ENCODE peak calls at places on chromosome 20, in six cellular contexts. I is H1, L is transverse colon, P is uterus, R is NB4, C is IMR-90. H is an unnamed sample.

GRCh38 chr20:34571753-34572152 is 13.2 kb downstream of the MAP1LC3A start:
- DNase-seq in I (no peak), L (no peak), P (no peak), R (peak), C (no peak), H (no peak)

GRCh38 chr20:16314722-16315121 is 258.5 kb downstream of the KIF16B start:
- DNase-seq in I (no peak), L (no peak), P (no peak), R (no peak), C (no peak), H (no peak)

GRCh38 chr20:1801551-1801950 is 93.7 kb upstream of the SIRPA start:
- DNase-seq in I (no peak), L (no peak), P (no peak), R (no peak), C (no peak), H (no peak)

GRCh38 chr20:62065669-62066338 is at the start of gene TAF4:
- DNase-seq in I (peak), L (peak), P (peak), R (peak), C (peak), H (peak)

GRCh38 chr20:34072076-34072475 is 40.0 kb downstream of the EIF2S2 start:
- DNase-seq in I (no peak), L (no peak), P (no peak), R (no peak), C (no peak), H (no peak)

GRCh38 chr20:58102744-58103516 is 125.5 kb downstream of the ANKRD60 start:
- DNase-seq in I (no peak), L (no peak), P (no peak), R (no peak), C (no peak), H (peak)

GRCh38 chr20:45957021-45957941 is 14.7 kb downstream of the ZNF335 start:
- DNase-seq in I (no peak), L (no peak), P (no peak), R (no peak), C (no peak), H (no peak)

GRCh38 chr20:4942336-4942735 is 59.0 kb downstream of the SLC23A2 start:
- DNase-seq in I (no peak), L (no peak), P (no peak), R (no peak), C (peak), H (no peak)

GRCh38 chr20:48635791-48636267 is 192.0 kb downstream of the PREX1 start:
- DNase-seq in I (peak), L (no peak), P (no peak), R (peak), C (peak), H (peak)

GRCh38 chr20:12152996-12153395 is 235.3 kb downstream of the BTBD3 start:
- DNase-seq in I (no peak), L (no peak), P (no peak), R (no peak), C (peak), H (no peak)

GRCh38 chr20:271069-271468 is 13.5 kb downstream of the DEFB132 start:
- DNase-seq in I (peak), L (no peak), P (no peak), R (no peak), C (no peak), H (no peak)

GRCh38 chr20:263701-264100 is 6.2 kb downstream of the DEFB132 start:
- DNase-seq in I (no peak), L (no peak), P (no peak), R (no peak), C (no peak), H (no peak)

GRCh38 chr20:270517-270916 is 13.0 kb downstream of the DEFB132 start:
- DNase-seq in I (peak), L (no peak), P (no peak), R (no peak), C (no peak), H (no peak)

GRCh38 chr20:266213-266603 is 8.7 kb downstream of the DEFB132 start:
- DNase-seq in I (no peak), L (no peak), P (no peak), R (no peak), C (no peak), H (no peak)

GRCh38 chr20:266604-267562 is 9.4 kb downstream of the DEFB132 start:
- DNase-seq in I (peak), L (peak), P (peak), R (peak), C (peak), H (peak)
- TF ChIP-seq POLR2A in I (no peak), L (no peak), P (no peak), R (peak), C (no peak), H (peak)

GRCh38 chr20:60116128-60116909 is 158.1 kb downstream of the CDH26 start:
- DNase-seq in I (no peak), L (no peak), P (no peak), R (peak), C (no peak), H (no peak)
- TF ChIP-seq POLR2A in I (no peak), L (no peak), P (no peak), R (no peak), C (no peak), H (no peak)

GRCh38 chr20:51142448-51142847 is 119.5 kb upstream of the KCNG1 start:
- DNase-seq in I (no peak), L (no peak), P (no peak), R (no peak), C (no peak), H (no peak)

GRCh38 chr20:51143652-51144051 is 120.7 kb upstream of the KCNG1 start:
- DNase-seq in I (no peak), L (no peak), P (no peak), R (no peak), C (no peak), H (no peak)

GRCh38 chr20:51138576-51138975 is 115.7 kb upstream of the KCNG1 start:
- DNase-seq in I (no peak), L (no peak), P (no peak), R (no peak), C (no peak), H (no peak)

GRCh38 chr20:51140671-51141070 is 117.8 kb upstream of the KCNG1 start:
- DNase-seq in I (no peak), L (no peak), P (no peak), R (no peak), C (no peak), H (no peak)

GRCh38 chr20:51144476-51144875 is 121.6 kb upstream of the KCNG1 start:
- DNase-seq in I (no peak), L (no peak), P (no peak), R (no peak), C (no peak), H (no peak)
- TF ChIP-seq POLR2A in I (no peak), L (no peak), P (no peak), R (no peak), C (no peak), H (no peak)

GRCh38 chr20:31603822-31604566 is 1.1 kb upstream of the ID1 start:
- DNase-seq in I (peak), L (peak), P (peak), R (peak), C (peak), H (peak)
- TF ChIP-seq POLR2A in I (no peak), L (peak), P (peak), R (no peak), C (peak), H (peak)